ENCODE peak calls at places on chromosomes 12 and 14, in five cellular contexts. E is dermis microvascular lymphatic vessel endothelial cell, X is H54, G is kidney tubule cell, Y is NCI-H2029 treated with DMSO at 0.1 percent for 48 hours. A is an unnamed sample.

GRCh38 chr14:88955470-88955869 is 131.0 kb downstream of the TTC8 start:
- DNase-seq in E (no peak), X (no peak), G (no peak), Y (no peak), A (no peak)

GRCh38 chr14:68144051-68144681 is 324.6 kb downstream of the RAD51B start:
- DNase-seq in E (no peak), X (no peak), G (peak), Y (no peak), A (no peak)

GRCh38 chr12:67892289-67892688 is 97.0 kb upstream of the IFNG-AS1 start:
- DNase-seq in E (no peak), X (no peak), G (no peak), Y (no peak), A (no peak)

GRCh38 chr14:93086441-93087055 is 29.2 kb downstream of the ITPK1 start:
- DNase-seq in E (no peak), X (no peak), G (peak), Y (no peak), A (no peak)

GRCh38 chr12:19369691-19370148 is 69.6 kb upstream of the AEBP2 start:
- DNase-seq in E (no peak), X (no peak), G (no peak), Y (no peak), A (no peak)

GRCh38 chr14:43894534-43894933 is 612.5 kb downstream of the FSCB start:
- DNase-seq in E (no peak), X (no peak), G (peak), Y (no peak), A (no peak)

GRCh38 chr14:64137657-64138290 is 156.4 kb downstream of the ESR2 start:
- DNase-seq in E (no peak), X (no peak), G (no peak), Y (no peak), A (no peak)

GRCh38 chr12:90999946-91000345 is 4.8 kb downstream of the EPYC start:
- DNase-seq in E (no peak), X (no peak), G (no peak), Y (no peak), A (no peak)

GRCh38 chr12:5000658-5001390 is 42.9 kb upstream of the KCNA5 start:
- DNase-seq in E (no peak), X (no peak), G (no peak), Y (no peak), A (no peak)

GRCh38 chr12:6250343-6250742 is 50.1 kb downstream of the CD9 start:
- DNase-seq in E (no peak), X (no peak), G (no peak), Y (no peak), A (no peak)

GRCh38 chr12:52171950-52172512 is 19.8 kb downstream of the KRT80 start:
- DNase-seq in E (no peak), X (no peak), G (peak), Y (no peak), A (no peak)

GRCh38 chr14:86604546-86604945 is 1074.6 kb downstream of the FLRT2 start:
- DNase-seq in E (no peak), X (no peak), G (peak), Y (no peak), A (no peak)

GRCh38 chr12:90098132-90098779 is 389.6 kb upstream of the ATP2B1 start:
- DNase-seq in E (no peak), X (no peak), G (no peak), Y (no peak), A (no peak)

GRCh38 chr12:67386869-67387570 is 117.9 kb downstream of the CAND1 start:
- DNase-seq in E (no peak), X (no peak), G (no peak), Y (no peak), A (no peak)

GRCh38 chr14:53978194-53978593 is 21.6 kb upstream of the BMP4 start:
- DNase-seq in E (no peak), X (no peak), G (no peak), Y (no peak), A (no peak)

GRCh38 chr14:72715910-72716268 is 178.0 kb downstream of the DPF3 start:
- DNase-seq in E (no peak), X (no peak), G (no peak), Y (no peak), A (no peak)

GRCh38 chr12:71938728-71939385 is at the start of gene TPH2:
- DNase-seq in E (peak), X (no peak), G (peak), Y (peak), A (peak)

GRCh38 chr12:52132754-52133161 is 53.3 kb downstream of the SMIM41 start:
- DNase-seq in E (no peak), X (no peak), G (no peak), Y (no peak), A (no peak)

GRCh38 chr14:89617142-89617460 is 200.1 kb upstream of the FOXN3 start:
- DNase-seq in E (no peak), X (no peak), G (no peak), Y (no peak), A (no peak)

GRCh38 chr14:92728781-92729364 is 19.6 kb downstream of the LGMN start:
- DNase-seq in E (no peak), X (peak), G (peak), Y (peak), A (no peak)

GRCh38 chr14:63960926-63961567 is 108.2 kb downstream of the SYNE2 start:
- DNase-seq in E (no peak), X (no peak), G (peak), Y (no peak), A (no peak)

GRCh38 chr12:53500119-53500775 is 836 bp upstream of the TARBP2 start:
- DNase-seq in E (no peak), X (no peak), G (no peak), Y (no peak), A (no peak)

GRCh38 chr14:51458563-51458955 is 193.2 kb upstream of the FRMD6 start:
- DNase-seq in E (no peak), X (peak), G (peak), Y (no peak), A (no peak)

GRCh38 chr14:105075364-105076295 is 10.4 kb upstream of the GPR132 start:
- DNase-seq in E (no peak), X (no peak), G (no peak), Y (no peak), A (no peak)

GRCh38 chr14:104877066-104877805 is 12.2 kb downstream of the CEP170B start:
- DNase-seq in E (no peak), X (no peak), G (no peak), Y (no peak), A (no peak)

GRCh38 chr12:110637869-110638441 is 24.0 kb downstream of the TCTN1 start:
- DNase-seq in E (no peak), X (no peak), G (no peak), Y (no peak), A (no peak)